ENCODE peak calls at places on chromosome 21, in nine cellular contexts. Y is stimulated activated effector memory CD8-positive, alpha-beta T cell treated with anti-CD3 and anti-CD28 coated beads, Interleukin-12 subunit alpha, Interleukin-12 subunit beta, amount 100 ng/mL, for 72 hours; P is activated CD8-positive, alpha-beta memory T cell treated with anti-CD3 and anti-CD28 coated beads for 48 hours; I is activated CD4-positive, alpha-beta T cell treated with anti-CD3 and anti-CD28 coated beads for 1 hour; U is stimulated activated CD4-positive, alpha-beta T cell treated with anti-CD3 and anti-CD28 coated beads, Interleukin-4, amount 100 ng/mL, for 48 hours; G is RPMI8226; V is naive thymus-derived CD8-positive, alpha-beta T cell; Z is non-pigmented ciliary epithelial cell; M is effector memory CD4-positive, alpha-beta T cell. N is an unnamed sample.

GRCh38 chr21:37870229-37870628 is 46.0 kb downstream of the KCNJ6 start:
- DNase-seq in I (no peak), Z (no peak), Y (no peak), U (no peak), G (no peak), P (no peak), V (no peak), M (no peak), N (no peak)

GRCh38 chr21:46122241-46122671 is 24.3 kb downstream of the COL6A2 start:
- DNase-seq in I (no peak), V (no peak), Z (peak), G (no peak), Y (no peak), M (no peak), U (no peak), P (no peak), N (peak)

GRCh38 chr21:39529026-39529425 is 77.3 kb downstream of the SH3BGR start:
- DNase-seq in M (no peak), P (no peak), I (no peak), Z (no peak), Y (no peak), U (no peak), V (no peak), G (no peak), N (no peak)

GRCh38 chr21:43273016-43273707 is 104.4 kb downstream of the CRYAA start:
- DNase-seq in Y (no peak), V (no peak), M (no peak), Z (no peak), G (no peak), I (no peak), U (no peak), P (no peak), N (no peak)

GRCh38 chr21:17463441-17463840 is 49.4 kb upstream of the CXADR start:
- DNase-seq in I (no peak), Y (no peak), P (no peak), U (no peak), G (no peak), V (no peak), M (no peak), Z (peak), N (no peak)

GRCh38 chr21:46619846-46620245 is 15.0 kb upstream of the S100B start:
- DNase-seq in Y (no peak), U (no peak), Z (no peak), G (no peak), P (no peak), I (no peak), M (no peak), V (no peak), N (no peak)

GRCh38 chr21:26280715-26281310 is 110.2 kb upstream of the APP start:
- DNase-seq in U (no peak), I (no peak), G (no peak), Z (no peak), Y (no peak), V (no peak), M (no peak), P (no peak), N (no peak)

GRCh38 chr21:34801519-34802132 is 132.8 kb downstream of the CLIC6 start:
- DNase-seq in Y (no peak), U (no peak), Z (no peak), M (no peak), V (no peak), G (no peak), I (no peak), P (no peak), N (no peak)

GRCh38 chr21:42538479-42539275 is 25.0 kb downstream of the SLC37A1 start:
- DNase-seq in P (no peak), V (no peak), M (no peak), G (peak), Y (no peak), Z (no peak), I (no peak), U (no peak), N (no peak)

GRCh38 chr21:46057111-46057709 is 40.7 kb upstream of the COL6A2 start:
- DNase-seq in Y (no peak), V (peak), Z (no peak), U (no peak), G (no peak), P (no peak), M (no peak), I (no peak), N (no peak)

GRCh38 chr21:33732038-33732437 is 89.7 kb downstream of the ITSN1 start:
- DNase-seq in M (no peak), U (no peak), Y (no peak), V (no peak), I (no peak), G (no peak), P (no peak), Z (no peak), N (no peak)

GRCh38 chr21:34852438-34852837 is 183.6 kb downstream of the CLIC6 start:
- DNase-seq in I (no peak), V (no peak), G (no peak), U (no peak), M (no peak), Y (no peak), P (no peak), Z (no peak), N (no peak)

N was measured in transverse colon.